ENCODE peak calls at places on chromosomes 2 and 18, in five cellular contexts. One of them, this sample, is unnamed.

GRCh38 chr18:63293930-63294329 is 25.6 kb downstream of the BCL2 start:
- DNase-seq in CD4-positive, alpha-beta T cell: no peak
- DNase-seq in AG09309: no peak
- DNase-seq in fibroblast of lung: no peak
- DNase-seq in left ventricle myocardium inferior: no peak
- DNase-seq in this sample: no peak

GRCh38 chr2:74481961-74482800 is 617 bp downstream of the CCDC142 start:
- DNase-seq in fibroblast of lung: no peak
- DNase-seq in CD4-positive, alpha-beta T cell: peak
- DNase-seq in AG09309: no peak
- DNase-seq in left ventricle myocardium inferior: no peak
- DNase-seq in this sample: peak

GRCh38 chr2:148999451-148999891 is 39.0 kb upstream of the LYPD6B start:
- DNase-seq in fibroblast of lung: no peak
- DNase-seq in left ventricle myocardium inferior: no peak
- DNase-seq in CD4-positive, alpha-beta T cell: no peak
- DNase-seq in AG09309: no peak
- DNase-seq in this sample: no peak

GRCh38 chr2:118508282-118508681 is 339.2 kb downstream of the EN1 start:
- DNase-seq in CD4-positive, alpha-beta T cell: no peak
- DNase-seq in left ventricle myocardium inferior: no peak
- DNase-seq in fibroblast of lung: no peak
- DNase-seq in AG09309: no peak
- DNase-seq in this sample: no peak

GRCh38 chr2:122754561-122754960 is 999.1 kb downstream of the TSN start:
- DNase-seq in CD4-positive, alpha-beta T cell: no peak
- DNase-seq in fibroblast of lung: no peak
- DNase-seq in AG09309: no peak
- DNase-seq in left ventricle myocardium inferior: no peak
- DNase-seq in this sample: no peak

GRCh38 chr18:69684789-69685188 is 262.9 kb downstream of the CD226 start:
- DNase-seq in fibroblast of lung: no peak
- DNase-seq in AG09309: no peak
- DNase-seq in CD4-positive, alpha-beta T cell: no peak
- DNase-seq in left ventricle myocardium inferior: no peak
- DNase-seq in this sample: no peak

GRCh38 chr2:222423632-222424280 is 587 bp upstream of the SGPP2 start:
- DNase-seq in left ventricle myocardium inferior: no peak
- DNase-seq in AG09309: no peak
- DNase-seq in fibroblast of lung: no peak
- DNase-seq in CD4-positive, alpha-beta T cell: no peak
- DNase-seq in this sample: peak

GRCh38 chr2:72781500-72781899 is 44.3 kb downstream of the EXOC6B start:
- DNase-seq in AG09309: no peak
- DNase-seq in fibroblast of lung: peak
- DNase-seq in CD4-positive, alpha-beta T cell: no peak
- DNase-seq in left ventricle myocardium inferior: no peak
- DNase-seq in this sample: no peak

GRCh38 chr2:240948905-240949790 is 43.0 kb downstream of the CROCC2 start:
- DNase-seq in left ventricle myocardium inferior: no peak
- DNase-seq in AG09309: no peak
- DNase-seq in CD4-positive, alpha-beta T cell: no peak
- DNase-seq in fibroblast of lung: no peak
- DNase-seq in this sample: no peak

GRCh38 chr2:102520801-102521200 is 47.8 kb downstream of the SLC9A4 start:
- DNase-seq in AG09309: no peak
- DNase-seq in CD4-positive, alpha-beta T cell: no peak
- DNase-seq in left ventricle myocardium inferior: no peak
- DNase-seq in fibroblast of lung: no peak
- DNase-seq in this sample: no peak

GRCh38 chr18:8741524-8741923 is 36.2 kb downstream of the MTCL1 start:
- DNase-seq in AG09309: no peak
- DNase-seq in left ventricle myocardium inferior: no peak
- DNase-seq in CD4-positive, alpha-beta T cell: no peak
- DNase-seq in fibroblast of lung: no peak
- DNase-seq in this sample: no peak

GRCh38 chr2:215773728-215774127 is 239.6 kb downstream of the MREG start:
- DNase-seq in CD4-positive, alpha-beta T cell: no peak
- DNase-seq in fibroblast of lung: peak
- DNase-seq in AG09309: peak
- DNase-seq in left ventricle myocardium inferior: no peak
- DNase-seq in this sample: no peak

GRCh38 chr2:131552886-131553285 is 25.2 kb downstream of the CCDC74A start:
- DNase-seq in left ventricle myocardium inferior: no peak
- DNase-seq in AG09309: no peak
- DNase-seq in CD4-positive, alpha-beta T cell: no peak
- DNase-seq in fibroblast of lung: no peak
- DNase-seq in this sample: no peak

GRCh38 chr2:179340678-179341077 is 76.0 kb upstream of the SESTD1 start:
- DNase-seq in fibroblast of lung: peak
- DNase-seq in CD4-positive, alpha-beta T cell: no peak
- DNase-seq in AG09309: peak
- DNase-seq in left ventricle myocardium inferior: no peak
- DNase-seq in this sample: no peak
- TF ChIP-seq CTCF in fibroblast of lung: peak
- TF ChIP-seq CTCF in CD4-positive, alpha-beta T cell: peak
- TF ChIP-seq CTCF in AG09309: no peak
- TF ChIP-seq CTCF in left ventricle myocardium inferior: peak
- TF ChIP-seq CTCF in this sample: no peak

DNA sequence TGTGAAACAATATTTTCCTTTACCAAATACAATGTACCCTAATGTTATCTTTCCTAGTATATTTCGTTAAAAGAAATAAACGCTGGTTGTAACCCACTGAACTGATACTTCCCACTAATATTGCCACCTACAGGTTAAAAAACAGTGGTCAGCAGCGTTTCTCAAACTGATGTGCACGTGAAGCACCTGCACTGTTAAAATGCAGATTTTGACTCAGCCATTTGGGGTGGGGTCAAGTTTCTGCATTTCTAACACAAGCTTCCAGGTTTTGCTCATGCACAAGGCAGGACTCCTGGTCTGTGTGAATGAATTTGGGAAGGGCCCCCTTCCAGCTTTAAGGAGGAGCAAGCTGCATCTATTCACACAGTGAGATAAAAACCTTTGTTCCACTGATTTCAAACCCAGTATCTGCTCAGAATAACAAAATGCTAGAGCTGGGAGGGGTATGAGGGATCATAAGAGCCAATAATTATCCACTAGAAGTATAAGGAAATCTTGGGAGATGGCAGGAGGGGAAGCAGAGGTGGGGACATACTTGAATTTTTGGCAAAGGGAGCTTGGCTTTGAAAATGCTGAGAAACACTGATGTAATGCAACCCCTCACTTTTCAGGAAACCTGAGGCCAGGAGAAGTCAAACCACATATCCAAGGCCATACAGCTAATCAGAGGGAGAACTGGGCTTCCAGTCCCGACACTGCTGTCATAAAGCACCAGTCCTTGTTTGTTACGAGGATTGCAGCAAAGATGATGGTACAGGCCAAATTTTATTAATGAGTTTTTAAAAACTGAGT is 116.2 kb downstream of the RBMS1 start:
- DNase-seq in fibroblast of lung: peak
- DNase-seq in left ventricle myocardium inferior: no peak
- DNase-seq in AG09309: no peak
- DNase-seq in CD4-positive, alpha-beta T cell: no peak
- DNase-seq in this sample: no peak
- TF ChIP-seq CTCF in fibroblast of lung: no peak
- TF ChIP-seq CTCF in left ventricle myocardium inferior: peak
- TF ChIP-seq CTCF in AG09309: no peak
- TF ChIP-seq CTCF in CD4-positive, alpha-beta T cell: no peak
- TF ChIP-seq CTCF in this sample: no peak

DNA sequence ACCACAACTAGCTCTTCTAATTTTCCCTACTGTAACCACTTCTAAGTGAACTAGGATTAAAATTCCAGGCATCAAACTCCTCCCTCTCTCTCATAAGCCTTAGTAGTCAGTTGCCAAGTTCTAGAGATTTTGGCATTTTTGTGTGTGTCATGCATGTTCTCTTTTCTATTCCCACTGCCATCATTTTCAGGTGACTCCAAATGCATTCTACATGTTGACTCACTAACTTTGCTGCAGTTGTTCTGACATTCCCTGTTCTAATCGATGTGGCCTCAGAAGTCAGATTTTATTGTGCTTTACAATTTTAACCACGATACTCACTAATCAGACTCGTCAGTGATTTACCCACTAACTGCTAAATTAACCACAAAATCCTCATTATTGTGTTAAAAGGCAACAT is 13.3 kb downstream of the DSC1 start:
- DNase-seq in AG09309: no peak
- DNase-seq in left ventricle myocardium inferior: no peak
- DNase-seq in CD4-positive, alpha-beta T cell: no peak
- DNase-seq in fibroblast of lung: no peak
- DNase-seq in this sample: no peak
- TF ChIP-seq CTCF in AG09309: no peak
- TF ChIP-seq CTCF in left ventricle myocardium inferior: no peak
- TF ChIP-seq CTCF in CD4-positive, alpha-beta T cell: no peak
- TF ChIP-seq CTCF in fibroblast of lung: no peak
- TF ChIP-seq CTCF in this sample: no peak

GRCh38 chr2:45236268-45236667 is 227.0 kb upstream of the SIX2 start:
- DNase-seq in CD4-positive, alpha-beta T cell: no peak
- DNase-seq in left ventricle myocardium inferior: no peak
- DNase-seq in fibroblast of lung: no peak
- DNase-seq in AG09309: no peak
- DNase-seq in this sample: no peak

GRCh38 chr2:45241061-45241561 is 231.9 kb upstream of the SIX2 start:
- DNase-seq in left ventricle myocardium inferior: no peak
- DNase-seq in AG09309: peak
- DNase-seq in fibroblast of lung: peak
- DNase-seq in CD4-positive, alpha-beta T cell: no peak
- DNase-seq in this sample: no peak

GRCh38 chr2:45237128-45237527 is 227.9 kb upstream of the SIX2 start:
- DNase-seq in fibroblast of lung: peak
- DNase-seq in left ventricle myocardium inferior: no peak
- DNase-seq in CD4-positive, alpha-beta T cell: no peak
- DNase-seq in AG09309: no peak
- DNase-seq in this sample: no peak

GRCh38 chr2:45242161-45242741 is 233.0 kb upstream of the SIX2 start:
- DNase-seq in CD4-positive, alpha-beta T cell: no peak
- DNase-seq in left ventricle myocardium inferior: peak
- DNase-seq in fibroblast of lung: peak
- DNase-seq in AG09309: no peak
- DNase-seq in this sample: no peak

DNA sequence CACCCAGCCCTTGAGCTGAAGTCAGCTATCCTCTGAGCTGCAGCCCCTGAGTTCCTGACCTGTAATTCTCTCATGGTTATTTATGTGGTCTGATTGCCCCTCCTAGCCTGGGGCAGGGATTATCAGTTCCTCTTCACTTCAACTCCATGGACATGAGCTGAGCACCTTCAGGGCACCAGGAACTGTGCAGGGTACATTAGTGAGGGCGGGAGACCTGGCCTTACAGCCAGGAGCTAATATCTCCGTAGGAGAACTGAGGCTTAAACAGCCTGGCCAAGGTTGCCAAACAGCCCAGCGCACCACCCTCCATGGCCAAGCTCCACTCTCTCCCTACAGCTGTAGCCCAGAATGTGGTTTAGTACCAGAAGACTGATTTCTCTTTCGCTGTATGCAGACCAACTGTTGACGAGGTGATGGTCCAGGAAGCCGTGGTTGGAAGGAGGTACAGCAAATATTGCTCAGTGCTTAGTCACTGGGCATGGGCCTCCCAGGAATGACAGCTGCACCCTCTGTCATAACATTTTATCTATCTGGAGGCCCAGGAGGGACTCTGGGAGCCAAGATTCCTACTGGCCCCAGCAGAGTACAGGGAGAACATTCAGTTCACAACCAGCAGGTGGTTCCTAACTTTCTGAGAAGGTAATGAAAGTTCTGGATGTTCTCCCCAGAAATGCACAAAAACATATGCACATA is 228.7 kb upstream of the SIX2 start:
- DNase-seq in AG09309: peak
- DNase-seq in fibroblast of lung: peak
- DNase-seq in CD4-positive, alpha-beta T cell: no peak
- DNase-seq in left ventricle myocardium inferior: peak
- DNase-seq in this sample: no peak
- TF ChIP-seq CTCF in AG09309: peak
- TF ChIP-seq CTCF in fibroblast of lung: peak
- TF ChIP-seq CTCF in CD4-positive, alpha-beta T cell: no peak
- TF ChIP-seq CTCF in left ventricle myocardium inferior: peak
- TF ChIP-seq CTCF in this sample: no peak

GRCh38 chr2:237686659-237687136 is 59.3 kb downstream of the LRRFIP1 start:
- DNase-seq in left ventricle myocardium inferior: peak
- DNase-seq in AG09309: no peak
- DNase-seq in CD4-positive, alpha-beta T cell: no peak
- DNase-seq in fibroblast of lung: no peak
- DNase-seq in this sample: peak
- TF ChIP-seq CTCF in left ventricle myocardium inferior: peak
- TF ChIP-seq CTCF in AG09309: peak
- TF ChIP-seq CTCF in CD4-positive, alpha-beta T cell: no peak
- TF ChIP-seq CTCF in fibroblast of lung: no peak
- TF ChIP-seq CTCF in this sample: peak